ENCODE peak calls at places on chromosome 11, in six cellular contexts. E is foreskin fibroblast, D is choroid plexus epithelial cell, J is DND-41, Z is AG04449, T is GM13976. H is an unnamed sample.

GRCh38 chr11:75475767-75476650 is 43.0 kb upstream of the KLHL35 start:
- DNase-seq in E (peak; percentile 60), D (peak; percentile 60), J (no peak), Z (no peak), T (no peak), H (no peak)

GRCh38 chr11:32436751-32437405 is 1.5 kb upstream of the WT1 start:
- DNase-seq in E (no peak), D (no peak), J (no peak), Z (no peak), T (no peak), H (no peak)

GRCh38 chr11:1457326-1457680 is 29.3 kb downstream of the MOB2 start:
- DNase-seq in E (no peak), D (no peak), J (no peak), Z (no peak), T (no peak), H (no peak)

GRCh38 chr11:70251583-70252285 is 18.8 kb upstream of the PPFIA1 start:
- DNase-seq in E (no peak), D (no peak), J (no peak), Z (no peak), T (no peak), H (no peak)

GRCh38 chr11:81966340-81966739 is 767.3 kb downstream of the FAM181B start:
- DNase-seq in E (no peak), D (peak; percentile 18), J (no peak), Z (no peak), T (no peak), H (no peak)

GRCh38 chr11:111939836-111940604 is 2.9 kb downstream of the DIXDC1 start:
- DNase-seq in E (peak; percentile 93), D (peak; percentile 74), J (no peak), Z (peak; percentile 69), T (no peak), H (no peak)

GRCh38 chr11:774873-775592 is 2.3 kb downstream of the GATD1 start:
- DNase-seq in E (peak; percentile 59), D (no peak), J (no peak), Z (no peak), T (no peak), H (no peak)

GRCh38 chr11:131855320-131855719 is 484.9 kb downstream of the NTM start:
- DNase-seq in E (peak; percentile 27), D (no peak), J (no peak), Z (no peak), T (no peak), H (no peak)

GRCh38 chr11:85828640-85828978 is 17.7 kb upstream of the SYTL2 start:
- DNase-seq in E (no peak), D (no peak), J (no peak), Z (no peak), T (no peak), H (no peak)

GRCh38 chr11:116740741-116741140 is 32.0 kb downstream of the BUD13 start:
- DNase-seq in E (no peak), D (peak; percentile 8), J (no peak), Z (no peak), T (no peak), H (no peak)

GRCh38 chr11:27282141-27282590 is 80.8 kb downstream of the CCDC34 start:
- DNase-seq in E (peak; percentile 95), D (peak; percentile 98), J (no peak), Z (peak; percentile 93), T (no peak), H (no peak)

GRCh38 chr11:1356007-1356435 is 33.7 kb upstream of the BRSK2 start:
- DNase-seq in E (no peak), D (peak; percentile 2), J (no peak), Z (no peak), T (no peak), H (no peak)

GRCh38 chr11:94521684-94522083 is 9.4 kb downstream of the C11orf97 start:
- DNase-seq in E (peak; percentile 33), D (peak; percentile 62), J (no peak), Z (no peak), T (no peak), H (no peak)

GRCh38 chr11:68449951-68450350 is 10.6 kb upstream of the PPP6R3 start:
- DNase-seq in E (no peak), D (no peak), J (no peak), Z (no peak), T (no peak), H (no peak)

GRCh38 chr11:102868359-102868758 is 6.4 kb downstream of the MMP12 start:
- DNase-seq in E (peak; percentile 42), D (peak; percentile 23), J (no peak), Z (no peak), T (no peak), H (no peak)

GRCh38 chr11:61049066-61049382 is 53.3 kb upstream of the CD5 start:
- DNase-seq in E (no peak), D (no peak), J (no peak), Z (no peak), T (no peak), H (no peak)

GRCh38 chr11:118437046-118437735 is 899 bp downstream of the KMT2A start:
- DNase-seq in E (peak; percentile 72), D (peak; percentile 41), J (peak; percentile 57), Z (no peak), T (peak; percentile 50), H (peak; percentile 45)

GRCh38 chr11:2260491-2261364 is 9.7 kb downstream of the ASCL2 start:
- DNase-seq in E (no peak), D (no peak), J (no peak), Z (no peak), T (no peak), H (no peak)

GRCh38 chr11:36313073-36313472 is 17.0 kb downstream of the PRR5L start:
- DNase-seq in E (no peak), D (no peak), J (no peak), Z (no peak), T (no peak), H (no peak)

GRCh38 chr11:70555092-70555491 is 156.8 kb downstream of the CTTN start:
- DNase-seq in E (no peak), D (no peak), J (no peak), Z (no peak), T (no peak), H (no peak)

GRCh38 chr11:103987631-103988594 is 48.5 kb upstream of the DDI1 start:
- DNase-seq in E (peak; percentile 28), D (peak; percentile 76), J (no peak), Z (no peak), T (no peak), H (no peak)

GRCh38 chr11:78336877-78337553 is 80.6 kb downstream of the GAB2 start:
- DNase-seq in E (no peak), D (no peak), J (no peak), Z (no peak), T (no peak), H (no peak)

GRCh38 chr11:12698049-12698448 is 23.8 kb downstream of the TEAD1 start:
- DNase-seq in E (peak; percentile 17), D (no peak), J (no peak), Z (no peak), T (no peak), H (no peak)

GRCh38 chr11:440065-441042 is 1.5 kb downstream of the ANO9 start:
- DNase-seq in E (peak; percentile 42), D (peak; percentile 47), J (no peak), Z (no peak), T (no peak), H (no peak)

GRCh38 chr11:94860333-94860732 is 92.2 kb downstream of the AMOTL1 start:
- DNase-seq in E (no peak), D (no peak), J (no peak), Z (no peak), T (no peak), H (no peak)

GRCh38 chr11:131637469-131638175 is 267.2 kb downstream of the NTM start:
- DNase-seq in E (no peak), D (no peak), J (peak; percentile 54), Z (peak; percentile 19), T (no peak), H (no peak)

GRCh38 chr11:128480665-128481064 is 106.7 kb downstream of the ETS1 start:
- DNase-seq in E (no peak), D (no peak), J (no peak), Z (no peak), T (no peak), H (no peak)

GRCh38 chr11:75768112-75768908 is at the start of gene DGAT2:
- DNase-seq in E (peak; percentile 76), D (peak; percentile 69), J (no peak), Z (no peak), T (peak; percentile 92), H (peak; percentile 88)

GRCh38 chr11:75563978-75564552 is 2.0 kb downstream of the SERPINH1 start:
- DNase-seq in E (peak; percentile 96), D (peak; percentile 93), J (no peak), Z (peak; percentile 67), T (no peak), H (no peak)

GRCh38 chr11:120629407-120629806 is 117.9 kb downstream of the GRIK4 start:
- DNase-seq in E (no peak), D (no peak), J (no peak), Z (no peak), T (no peak), H (no peak)
- TF ChIP-seq CTCF in E (no peak), D (no peak), J (no peak), Z (no peak), T (no peak), H (no peak)

DNA sequence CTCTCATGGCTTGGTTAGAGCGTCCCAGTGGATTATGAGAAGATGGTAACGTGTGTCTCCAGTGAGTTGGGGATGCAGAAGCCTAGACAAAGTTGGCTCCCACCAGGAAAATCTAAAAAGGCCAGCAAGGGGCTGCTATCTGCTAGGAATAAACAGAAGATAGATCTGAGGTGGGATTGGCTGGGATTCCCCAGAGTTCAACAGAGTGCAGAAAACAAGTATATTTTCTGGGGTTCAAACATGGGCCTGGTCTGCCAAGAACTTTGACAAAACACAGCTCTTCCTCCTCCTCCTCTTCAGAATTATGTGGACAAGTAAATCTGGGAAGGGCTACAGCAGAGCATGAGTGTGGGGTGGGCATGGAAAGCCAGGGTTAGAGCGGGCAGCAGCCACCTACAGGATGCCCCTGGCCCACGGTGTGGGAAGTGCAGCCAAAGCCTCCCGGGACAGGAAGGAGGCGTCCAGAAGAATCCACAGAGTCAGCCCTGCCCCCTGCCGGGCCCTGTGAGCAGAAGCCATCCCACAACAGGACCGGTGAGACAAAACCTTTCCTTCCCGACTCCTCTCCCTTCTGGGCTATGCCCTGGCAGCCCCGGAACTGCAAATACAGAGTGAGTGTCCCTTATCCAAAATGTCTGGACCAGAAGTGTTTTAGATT is 67.1 kb downstream of the CD82 start:
- DNase-seq in E (no peak), D (peak; percentile 40), J (peak; percentile 3), Z (no peak), T (peak; percentile 57), H (peak; percentile 55)
- TF ChIP-seq CTCF in E (peak; percentile 33), D (peak; percentile 63), J (no peak), Z (peak; percentile 38), T (peak; percentile 16), H (peak; percentile 52)

GRCh38 chr11:96196074-96196787 is 146.8 kb downstream of the MAML2 start:
- DNase-seq in E (no peak), D (no peak), J (no peak), Z (no peak), T (no peak), H (no peak)
- TF ChIP-seq CTCF in E (no peak), D (no peak), J (no peak), Z (no peak), T (no peak), H (no peak)

DNA sequence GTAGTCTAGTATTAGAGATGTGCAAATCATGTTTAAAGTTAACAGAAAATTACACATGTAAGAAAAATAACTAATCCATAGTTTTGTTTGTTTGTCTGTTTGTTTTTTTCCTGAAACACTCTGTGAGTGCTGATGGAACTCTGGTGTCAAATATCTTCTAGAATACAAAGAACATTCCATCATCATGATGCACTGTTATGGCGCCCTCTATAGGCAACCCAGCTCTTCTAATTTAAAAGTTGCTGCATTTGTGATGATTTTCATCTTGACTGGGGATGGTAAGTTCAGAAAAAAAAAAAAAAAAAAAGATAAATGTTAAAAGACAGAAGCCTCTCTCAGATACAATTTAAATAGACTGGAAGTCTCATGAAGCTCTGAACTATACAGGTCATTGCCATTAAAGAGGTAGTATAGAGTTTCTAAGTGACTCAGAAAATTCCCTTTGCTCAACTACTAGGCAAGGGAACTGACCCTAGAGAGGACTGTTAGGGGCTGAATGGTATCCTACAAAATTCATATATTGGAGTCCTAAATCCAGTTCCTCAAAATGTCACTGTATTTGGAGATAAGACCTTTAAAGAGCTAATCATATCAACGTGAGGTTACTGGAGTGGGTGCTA is 597.2 kb upstream of the ANO3 start:
- DNase-seq in E (no peak), D (peak; percentile 79), J (no peak), Z (no peak), T (no peak), H (no peak)
- TF ChIP-seq CTCF in E (no peak), D (peak; percentile 63), J (peak; percentile 26), Z (peak; percentile 15), T (no peak), H (peak; percentile 15)

H was measured in GM10248.